ENCODE peak calls at places on chromosomes 12 and 14, in eight cellular contexts. One of them, this sample, is unnamed.

GRCh38 chr12:106999444-106999843 is 12.5 kb upstream of the MTERF2 start:
- DNase-seq in BE2C: no peak
- DNase-seq in CD4-positive, alpha-beta memory T cell: no peak
- DNase-seq in NT2/D1: no peak
- DNase-seq in upper lobe of right lung: no peak
- DNase-seq in tibial nerve: no peak
- DNase-seq in breast epithelium: no peak
- DNase-seq in CD8-positive, alpha-beta memory T cell: no peak
- DNase-seq in this sample: no peak

GRCh38 chr12:112847708-112848337 is 56.3 kb downstream of the RPH3A start:
- DNase-seq in BE2C: no peak
- DNase-seq in CD4-positive, alpha-beta memory T cell: no peak
- DNase-seq in NT2/D1: no peak
- DNase-seq in upper lobe of right lung: no peak
- DNase-seq in tibial nerve: no peak
- DNase-seq in breast epithelium: no peak
- DNase-seq in CD8-positive, alpha-beta memory T cell: no peak
- DNase-seq in this sample: no peak

GRCh38 chr14:50044040-50044651 is 72.2 kb downstream of the VCPKMT start:
- DNase-seq in BE2C: no peak
- DNase-seq in CD4-positive, alpha-beta memory T cell: peak; percentile 48
- DNase-seq in NT2/D1: no peak
- DNase-seq in upper lobe of right lung: no peak
- DNase-seq in tibial nerve: no peak
- DNase-seq in breast epithelium: no peak
- DNase-seq in CD8-positive, alpha-beta memory T cell: no peak
- DNase-seq in this sample: no peak

GRCh38 chr14:88225721-88226120 is 97.3 kb downstream of the KCNK10 start:
- DNase-seq in BE2C: no peak
- DNase-seq in CD4-positive, alpha-beta memory T cell: no peak
- DNase-seq in NT2/D1: no peak
- DNase-seq in upper lobe of right lung: no peak
- DNase-seq in tibial nerve: no peak
- DNase-seq in breast epithelium: no peak
- DNase-seq in CD8-positive, alpha-beta memory T cell: no peak
- DNase-seq in this sample: no peak

GRCh38 chr12:123120452-123121166 is 30.3 kb downstream of the PITPNM2 start:
- DNase-seq in BE2C: no peak
- DNase-seq in CD4-positive, alpha-beta memory T cell: peak; percentile 26
- DNase-seq in NT2/D1: no peak
- DNase-seq in upper lobe of right lung: no peak
- DNase-seq in tibial nerve: no peak
- DNase-seq in breast epithelium: no peak
- DNase-seq in CD8-positive, alpha-beta memory T cell: no peak
- DNase-seq in this sample: no peak

GRCh38 chr14:86237733-86238132 is 707.8 kb downstream of the FLRT2 start:
- DNase-seq in BE2C: no peak
- DNase-seq in CD4-positive, alpha-beta memory T cell: no peak
- DNase-seq in NT2/D1: no peak
- DNase-seq in upper lobe of right lung: no peak
- DNase-seq in tibial nerve: no peak
- DNase-seq in breast epithelium: no peak
- DNase-seq in CD8-positive, alpha-beta memory T cell: no peak
- DNase-seq in this sample: no peak

GRCh38 chr14:60945984-60946383 is 34.9 kb downstream of the TRMT5 start:
- DNase-seq in BE2C: no peak
- DNase-seq in CD4-positive, alpha-beta memory T cell: no peak
- DNase-seq in NT2/D1: no peak
- DNase-seq in upper lobe of right lung: no peak
- DNase-seq in tibial nerve: no peak
- DNase-seq in breast epithelium: no peak
- DNase-seq in CD8-positive, alpha-beta memory T cell: no peak
- DNase-seq in this sample: no peak

GRCh38 chr12:46342562-46343033 is 30.0 kb downstream of the SLC38A2 start:
- DNase-seq in BE2C: peak; percentile 29
- DNase-seq in CD4-positive, alpha-beta memory T cell: peak; percentile 37
- DNase-seq in NT2/D1: no peak
- DNase-seq in upper lobe of right lung: no peak
- DNase-seq in tibial nerve: no peak
- DNase-seq in breast epithelium: no peak
- DNase-seq in CD8-positive, alpha-beta memory T cell: peak; percentile 16
- DNase-seq in this sample: peak; percentile 3

GRCh38 chr14:95445676-95446075 is 70.8 kb downstream of the SYNE3 start:
- DNase-seq in BE2C: no peak
- DNase-seq in CD4-positive, alpha-beta memory T cell: no peak
- DNase-seq in NT2/D1: no peak
- DNase-seq in upper lobe of right lung: no peak
- DNase-seq in tibial nerve: no peak
- DNase-seq in breast epithelium: no peak
- DNase-seq in CD8-positive, alpha-beta memory T cell: no peak
- DNase-seq in this sample: no peak

GRCh38 chr12:29698756-29699155 is 85.0 kb downstream of the TMTC1 start:
- DNase-seq in BE2C: no peak
- DNase-seq in CD4-positive, alpha-beta memory T cell: no peak
- DNase-seq in NT2/D1: peak; percentile 47
- DNase-seq in upper lobe of right lung: no peak
- DNase-seq in tibial nerve: no peak
- DNase-seq in breast epithelium: no peak
- DNase-seq in CD8-positive, alpha-beta memory T cell: no peak
- DNase-seq in this sample: no peak

GRCh38 chr14:52729925-52730707 is at the start of gene STYX:
- DNase-seq in BE2C: peak; percentile 100
- DNase-seq in CD4-positive, alpha-beta memory T cell: peak; percentile 97
- DNase-seq in NT2/D1: peak; percentile 97
- DNase-seq in upper lobe of right lung: peak; percentile 100
- DNase-seq in tibial nerve: peak; percentile 96
- DNase-seq in breast epithelium: peak; percentile 98
- DNase-seq in CD8-positive, alpha-beta memory T cell: peak; percentile 98
- DNase-seq in this sample: peak; percentile 99

GRCh38 chr14:103014466-103015319 is 42.7 kb downstream of the CDC42BPB start:
- DNase-seq in BE2C: no peak
- DNase-seq in CD4-positive, alpha-beta memory T cell: no peak
- DNase-seq in NT2/D1: no peak
- DNase-seq in upper lobe of right lung: no peak
- DNase-seq in tibial nerve: no peak
- DNase-seq in breast epithelium: no peak
- DNase-seq in CD8-positive, alpha-beta memory T cell: no peak
- DNase-seq in this sample: no peak

GRCh38 chr14:92945959-92946846 is 23.3 kb downstream of the CHGA start:
- DNase-seq in BE2C: peak; percentile 57
- DNase-seq in CD4-positive, alpha-beta memory T cell: no peak
- DNase-seq in NT2/D1: no peak
- DNase-seq in upper lobe of right lung: peak; percentile 77
- DNase-seq in tibial nerve: peak; percentile 47
- DNase-seq in breast epithelium: peak; percentile 83
- DNase-seq in CD8-positive, alpha-beta memory T cell: no peak
- DNase-seq in this sample: no peak

GRCh38 chr14:30333934-30334333 is 225.0 kb upstream of the G2E3 start:
- DNase-seq in BE2C: no peak
- DNase-seq in CD4-positive, alpha-beta memory T cell: no peak
- DNase-seq in NT2/D1: no peak
- DNase-seq in upper lobe of right lung: no peak
- DNase-seq in tibial nerve: no peak
- DNase-seq in breast epithelium: no peak
- DNase-seq in CD8-positive, alpha-beta memory T cell: no peak
- DNase-seq in this sample: no peak

GRCh38 chr12:4825139-4825858 is 84.4 kb upstream of the KCNA1 start:
- DNase-seq in BE2C: no peak
- DNase-seq in CD4-positive, alpha-beta memory T cell: peak; percentile 27
- DNase-seq in NT2/D1: no peak
- DNase-seq in upper lobe of right lung: no peak
- DNase-seq in tibial nerve: no peak
- DNase-seq in breast epithelium: no peak
- DNase-seq in CD8-positive, alpha-beta memory T cell: no peak
- DNase-seq in this sample: no peak

GRCh38 chr14:102574840-102575478 is 17.5 kb upstream of the RCOR1 start:
- DNase-seq in BE2C: no peak
- DNase-seq in CD4-positive, alpha-beta memory T cell: no peak
- DNase-seq in NT2/D1: no peak
- DNase-seq in upper lobe of right lung: no peak
- DNase-seq in tibial nerve: no peak
- DNase-seq in breast epithelium: no peak
- DNase-seq in CD8-positive, alpha-beta memory T cell: no peak
- DNase-seq in this sample: no peak

GRCh38 chr12:70227911-70228310 is 15.3 kb upstream of the CNOT2 start:
- DNase-seq in BE2C: no peak
- DNase-seq in CD4-positive, alpha-beta memory T cell: no peak
- DNase-seq in NT2/D1: no peak
- DNase-seq in upper lobe of right lung: no peak
- DNase-seq in tibial nerve: no peak
- DNase-seq in breast epithelium: no peak
- DNase-seq in CD8-positive, alpha-beta memory T cell: no peak
- DNase-seq in this sample: no peak

GRCh38 chr14:32085182-32085844 is 8.2 kb downstream of the ARHGAP5 start:
- DNase-seq in BE2C: no peak
- DNase-seq in CD4-positive, alpha-beta memory T cell: no peak
- DNase-seq in NT2/D1: no peak
- DNase-seq in upper lobe of right lung: no peak
- DNase-seq in tibial nerve: no peak
- DNase-seq in breast epithelium: no peak
- DNase-seq in CD8-positive, alpha-beta memory T cell: no peak
- DNase-seq in this sample: no peak

GRCh38 chr14:32081901-32082300 is 4.8 kb downstream of the ARHGAP5 start:
- DNase-seq in BE2C: no peak
- DNase-seq in CD4-positive, alpha-beta memory T cell: no peak
- DNase-seq in NT2/D1: no peak
- DNase-seq in upper lobe of right lung: no peak
- DNase-seq in tibial nerve: no peak
- DNase-seq in breast epithelium: no peak
- DNase-seq in CD8-positive, alpha-beta memory T cell: no peak
- DNase-seq in this sample: no peak

GRCh38 chr14:32085845-32086383 is 8.8 kb downstream of the ARHGAP5 start:
- DNase-seq in BE2C: no peak
- DNase-seq in CD4-positive, alpha-beta memory T cell: no peak
- DNase-seq in NT2/D1: no peak
- DNase-seq in upper lobe of right lung: no peak
- DNase-seq in tibial nerve: no peak
- DNase-seq in breast epithelium: no peak
- DNase-seq in CD8-positive, alpha-beta memory T cell: no peak
- DNase-seq in this sample: no peak

GRCh38 chr14:32083315-32083624 is 6.2 kb downstream of the ARHGAP5 start:
- DNase-seq in BE2C: no peak
- DNase-seq in CD4-positive, alpha-beta memory T cell: no peak
- DNase-seq in NT2/D1: no peak
- DNase-seq in upper lobe of right lung: no peak
- DNase-seq in tibial nerve: no peak
- DNase-seq in breast epithelium: no peak
- DNase-seq in CD8-positive, alpha-beta memory T cell: no peak
- DNase-seq in this sample: no peak

DNA sequence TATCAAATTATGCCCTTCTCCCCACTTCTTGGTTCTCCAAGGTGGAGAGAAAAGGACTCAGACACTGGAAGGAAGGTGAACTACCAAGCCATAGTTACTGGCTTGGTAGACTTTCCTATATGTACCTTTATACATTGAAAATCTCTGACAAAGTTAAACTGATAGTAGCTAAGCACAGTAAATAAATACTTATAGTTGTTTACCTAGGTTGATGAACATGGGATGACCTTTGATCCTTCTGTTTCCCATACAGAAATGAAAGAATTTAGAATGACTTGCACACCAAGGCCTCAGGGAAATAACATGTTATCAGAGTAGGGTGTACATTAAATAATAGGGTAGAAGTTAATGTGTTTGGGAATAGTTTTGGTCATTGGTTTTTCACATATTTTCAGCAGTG is 6.7 kb downstream of the ARHGAP5 start:
- DNase-seq in BE2C: no peak
- DNase-seq in CD4-positive, alpha-beta memory T cell: no peak
- DNase-seq in NT2/D1: no peak
- DNase-seq in upper lobe of right lung: no peak
- DNase-seq in tibial nerve: no peak
- DNase-seq in breast epithelium: no peak
- DNase-seq in CD8-positive, alpha-beta memory T cell: no peak
- DNase-seq in this sample: no peak
- H3K4me1 ChIP-seq in BE2C: no peaks in the 10 kb centered on the region
- H3K4me1 ChIP-seq in CD4-positive, alpha-beta memory T cell: peaks cover 44% of the 10 kb centered on the region
- H3K4me1 ChIP-seq in NT2/D1: no peaks in the 10 kb centered on the region
- H3K4me1 ChIP-seq in upper lobe of right lung: peaks cover 8% of the 10 kb centered on the region
- H3K4me1 ChIP-seq in tibial nerve: peaks cover 22% of the 10 kb centered on the region
- H3K4me1 ChIP-seq in breast epithelium: peaks cover 9% of the 10 kb centered on the region
- H3K4me1 ChIP-seq in CD8-positive, alpha-beta memory T cell: peaks cover 7% of the 10 kb centered on the region
- H3K4me1 ChIP-seq in this sample: peaks cover 11% of the 10 kb centered on the region

DNA sequence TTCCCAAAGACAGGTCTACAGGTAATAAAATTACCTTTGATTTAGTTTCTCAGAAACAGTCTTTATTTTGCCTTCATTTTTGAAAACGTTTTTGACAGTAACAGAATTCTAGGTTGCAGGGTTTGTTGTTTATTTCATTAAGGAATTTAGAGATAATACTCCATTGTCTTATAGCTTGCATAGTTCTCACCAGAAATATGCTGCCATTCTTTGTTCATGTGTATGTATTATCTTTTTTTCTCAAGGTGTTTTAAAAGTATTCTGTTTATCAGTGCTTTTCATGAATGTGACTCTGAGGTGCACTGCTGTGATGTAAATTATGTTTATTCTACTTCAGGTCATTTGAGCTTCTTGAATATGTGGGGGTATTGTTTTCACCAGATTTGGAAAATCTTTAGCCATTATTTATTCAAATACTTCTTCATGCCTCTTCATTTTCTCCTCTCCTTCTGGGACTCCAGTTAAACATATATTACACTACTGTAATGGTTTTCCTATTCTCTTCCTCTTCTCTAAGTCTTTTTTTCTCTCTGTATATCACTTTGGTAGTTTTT is 32.7 kb downstream of the ZNF605 start:
- DNase-seq in BE2C: no peak
- DNase-seq in CD4-positive, alpha-beta memory T cell: no peak
- DNase-seq in NT2/D1: no peak
- DNase-seq in upper lobe of right lung: no peak
- DNase-seq in tibial nerve: no peak
- DNase-seq in breast epithelium: no peak
- DNase-seq in CD8-positive, alpha-beta memory T cell: no peak
- DNase-seq in this sample: no peak
- H3K9me3 ChIP-seq in BE2C: peaks cover 17% of the 10 kb centered on the region
- H3K9me3 ChIP-seq in CD4-positive, alpha-beta memory T cell: peaks cover 5% of the 10 kb centered on the region
- H3K9me3 ChIP-seq in NT2/D1: peaks cover 89% of the 10 kb centered on the region
- H3K9me3 ChIP-seq in upper lobe of right lung: peaks cover 96% of the 10 kb centered on the region
- H3K9me3 ChIP-seq in tibial nerve: peaks cover 24% of the 10 kb centered on the region
- H3K9me3 ChIP-seq in breast epithelium: peaks cover 100% of the 10 kb centered on the region
- H3K9me3 ChIP-seq in CD8-positive, alpha-beta memory T cell: peaks cover 69% of the 10 kb centered on the region
- H3K9me3 ChIP-seq in this sample: peaks cover 70% of the 10 kb centered on the region

GRCh38 chr14:22387776-22388241 is 201.2 kb downstream of the DAD1 start:
- DNase-seq in BE2C: no peak
- DNase-seq in CD4-positive, alpha-beta memory T cell: no peak
- DNase-seq in NT2/D1: no peak
- DNase-seq in upper lobe of right lung: no peak
- DNase-seq in tibial nerve: no peak
- DNase-seq in breast epithelium: no peak
- DNase-seq in CD8-positive, alpha-beta memory T cell: no peak
- DNase-seq in this sample: no peak
- H3K4me1 ChIP-seq in BE2C: no peaks in the 10 kb centered on the region
- H3K4me1 ChIP-seq in CD4-positive, alpha-beta memory T cell: no peaks in the 10 kb centered on the region
- H3K4me1 ChIP-seq in NT2/D1: no peaks in the 10 kb centered on the region
- H3K4me1 ChIP-seq in upper lobe of right lung: no peaks in the 10 kb centered on the region
- H3K4me1 ChIP-seq in tibial nerve: no peaks in the 10 kb centered on the region
- H3K4me1 ChIP-seq in breast epithelium: no peaks in the 10 kb centered on the region
- H3K4me1 ChIP-seq in CD8-positive, alpha-beta memory T cell: no peaks in the 10 kb centered on the region
- H3K4me1 ChIP-seq in this sample: no peaks in the 10 kb centered on the region

DNA sequence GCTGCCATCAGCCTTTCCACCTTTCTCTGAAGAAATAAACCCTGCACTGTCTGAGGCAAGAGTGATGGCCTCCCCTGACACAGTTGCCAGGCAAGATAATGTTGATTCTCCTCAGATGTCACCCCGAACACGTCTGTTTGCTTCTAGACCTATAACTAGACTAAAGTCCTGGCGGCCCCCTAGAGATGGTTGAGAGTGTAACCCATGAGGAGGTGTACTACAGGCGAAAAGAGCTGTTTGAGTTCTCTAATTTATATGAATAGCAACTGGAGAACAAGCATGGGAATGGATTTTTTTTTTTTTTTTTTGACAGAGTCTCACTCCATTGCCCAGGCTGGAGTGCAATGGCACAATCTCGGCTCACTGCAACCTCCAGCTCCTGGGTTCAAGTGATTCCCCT is 33.0 kb upstream of the ATF7IP start:
- DNase-seq in BE2C: no peak
- DNase-seq in CD4-positive, alpha-beta memory T cell: no peak
- DNase-seq in NT2/D1: no peak
- DNase-seq in upper lobe of right lung: no peak
- DNase-seq in tibial nerve: no peak
- DNase-seq in breast epithelium: no peak
- DNase-seq in CD8-positive, alpha-beta memory T cell: no peak
- DNase-seq in this sample: no peak
- H3K9me3 ChIP-seq in BE2C: no peaks in the 10 kb centered on the region
- H3K9me3 ChIP-seq in CD4-positive, alpha-beta memory T cell: no peaks in the 10 kb centered on the region
- H3K9me3 ChIP-seq in NT2/D1: peaks cover 25% of the 10 kb centered on the region
- H3K9me3 ChIP-seq in upper lobe of right lung: peaks cover 7% of the 10 kb centered on the region
- H3K9me3 ChIP-seq in tibial nerve: no peaks in the 10 kb centered on the region
- H3K9me3 ChIP-seq in breast epithelium: peaks cover 6% of the 10 kb centered on the region
- H3K9me3 ChIP-seq in CD8-positive, alpha-beta memory T cell: no peaks in the 10 kb centered on the region
- H3K9me3 ChIP-seq in this sample: no peaks in the 10 kb centered on the region